ENCODE peak calls at places on chromosomes 2 and 18, in four cellular contexts. V, O, D and L are unnamed samples.

GRCh38 chr2:222000326-222000725 is 298.5 kb downstream of the PAX3 start:
- DNase-seq in V (peak; percentile 100), O (no peak), D (no peak), L (peak; percentile 92)

GRCh38 chr2:65504201-65504600 is 71.8 kb upstream of the SPRED2 start:
- DNase-seq in V (no peak), O (no peak), D (no peak), L (no peak)

GRCh38 chr2:133571249-133571648 is 3.0 kb upstream of the NCKAP5 start:
- DNase-seq in V (no peak), O (no peak), D (no peak), L (no peak)

GRCh38 chr18:79449551-79450288 is 54.0 kb downstream of the NFATC1 start:
- DNase-seq in V (no peak), O (no peak), D (no peak), L (no peak)

GRCh38 chr2:161165266-161165665 is 5.0 kb downstream of the TANK start:
- DNase-seq in V (no peak), O (no peak), D (no peak), L (no peak)

GRCh38 chr2:234100686-234101085 is 50.2 kb downstream of the SPP2 start:
- DNase-seq in V (no peak), O (no peak), D (no peak), L (no peak)

GRCh38 chr18:11154369-11154982 is 5.1 kb upstream of the PIEZO2 start:
- DNase-seq in V (peak; percentile 49), O (no peak), D (no peak), L (peak; percentile 11)

GRCh38 chr18:34647251-34647650 is 62.8 kb upstream of the DTNA start:
- DNase-seq in V (no peak), O (no peak), D (no peak), L (no peak)

GRCh38 chr18:10365901-10366300 is 88.5 kb upstream of the APCDD1 start:
- DNase-seq in V (no peak), O (no peak), D (no peak), L (no peak)

GRCh38 chr2:23904692-23905091 is 22.2 kb downstream of the ATAD2B start:
- DNase-seq in V (no peak), O (no peak), D (no peak), L (no peak)

GRCh38 chr2:199485732-199486335 is 28.1 kb upstream of the SATB2 start:
- DNase-seq in V (no peak), O (no peak), D (no peak), L (no peak)

GRCh38 chr2:152694161-152694661 is 23.1 kb downstream of the PRPF40A start:
- DNase-seq in V (no peak), O (no peak), D (no peak), L (peak; percentile 36)

GRCh38 chr2:161046876-161047275 is 113.4 kb upstream of the TANK start:
- DNase-seq in V (no peak), O (no peak), D (no peak), L (peak; percentile 20)

GRCh38 chr18:46555724-46556123 is 101.3 kb downstream of the LOXHD1 start:
- DNase-seq in V (no peak), O (no peak), D (no peak), L (no peak)

GRCh38 chr2:209666296-209666695 is 105.3 kb upstream of the UNC80 start:
- DNase-seq in V (no peak), O (no peak), D (no peak), L (no peak)

GRCh38 chr2:25851740-25852503 is 26.4 kb downstream of the ASXL2 start:
- DNase-seq in V (peak; percentile 75), O (no peak), D (no peak), L (peak; percentile 32)

GRCh38 chr18:6022840-6023239 is 127.5 kb upstream of the TMEM200C start:
- DNase-seq in V (no peak), O (no peak), D (no peak), L (no peak)

GRCh38 chr18:77067315-77068061 is 65.1 kb downstream of the MBP start:
- DNase-seq in V (peak; percentile 88), O (peak; percentile 86), D (peak; percentile 84), L (no peak)

GRCh38 chr18:3015851-3016250 is 2.9 kb upstream of the LPIN2 start:
- DNase-seq in V (peak; percentile 36), O (no peak), D (no peak), L (no peak)

GRCh38 chr2:163682695-163683094 is 53.1 kb downstream of the FIGN start:
- DNase-seq in V (peak; percentile 55), O (no peak), D (no peak), L (peak; percentile 60)

GRCh38 chr2:45380131-45380836 is 230.8 kb downstream of the SRBD1 start:
- DNase-seq in V (peak; percentile 51), O (no peak), D (no peak), L (peak; percentile 54)

GRCh38 chr2:19767876-19768275 is 133.9 kb downstream of the TTC32 start:
- DNase-seq in V (no peak), O (no peak), D (no peak), L (no peak)

GRCh38 chr2:57075226-57075625 is 891.4 kb downstream of the CCDC85A start:
- DNase-seq in V (no peak), O (no peak), D (no peak), L (peak; percentile 54)

GRCh38 chr2:102103992-102104871 is 38.3 kb upstream of the IL1R1 start:
- DNase-seq in V (no peak), O (peak; percentile 89), D (no peak), L (no peak)

GRCh38 chr2:215612770-215613169 is 176.9 kb upstream of the FN1 start:
- DNase-seq in V (no peak), O (no peak), D (no peak), L (no peak)
- H3K4me1 ChIP-seq in V (peaks cover 15% of the 10 kb centered on the region), O (no peaks in the 10 kb centered on the region), D (no peaks in the 10 kb centered on the region), L (peaks cover 16% of the 10 kb centered on the region)

DNA sequence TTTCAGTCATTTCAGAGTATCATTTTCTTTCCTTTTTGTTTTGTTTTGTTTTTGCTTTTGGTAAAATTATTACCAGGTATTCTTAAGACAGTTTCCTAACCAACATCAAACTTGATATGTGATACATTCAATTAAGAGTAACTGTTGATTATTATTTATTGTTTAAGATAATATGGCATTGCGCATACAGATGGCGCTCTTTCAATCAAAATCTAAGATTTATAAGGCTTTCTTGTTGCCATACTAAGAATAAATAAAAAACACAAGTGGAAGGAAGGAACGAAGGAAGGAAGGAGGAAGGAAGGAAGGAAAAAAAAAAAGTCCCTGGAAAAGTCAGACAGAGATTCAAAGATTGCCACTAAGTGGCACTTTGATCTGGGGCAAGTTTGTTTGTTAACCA is 1308.7 kb upstream of the FAM98A start:
- DNase-seq in V (no peak), O (no peak), D (no peak), L (no peak)
- TF ChIP-seq CTCF in V (no peak), O (no peak), D (no peak), L (peak; percentile 16)

DNA sequence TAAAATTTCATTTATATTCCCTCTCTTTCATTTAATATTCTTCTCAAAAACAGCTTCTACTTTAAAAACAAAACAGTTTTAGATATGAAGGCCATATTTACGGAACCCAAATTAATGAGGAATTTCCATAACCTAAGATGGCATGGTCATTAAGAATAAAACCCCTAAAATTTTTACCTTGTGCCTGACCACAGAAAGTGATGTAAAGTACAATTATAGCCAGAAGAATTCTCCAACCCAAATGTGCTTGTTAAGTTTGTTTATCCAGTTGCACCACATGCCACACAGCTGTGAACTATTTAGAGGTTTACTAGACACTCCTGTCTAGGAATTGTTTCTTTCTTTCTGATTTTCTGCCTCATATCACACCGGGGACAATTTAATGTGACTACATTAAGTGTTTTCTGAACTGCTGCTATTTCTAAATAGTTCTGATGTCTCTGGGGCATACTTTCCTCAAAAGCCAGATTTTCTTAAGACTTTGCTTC is 60.6 kb upstream of the ITGA4 start:
- DNase-seq in V (no peak), O (no peak), D (no peak), L (no peak)
- H3K27ac ChIP-seq in V (no peak overlapping the region), O (no peak overlapping the region), D (no peak overlapping the region), L (no peak overlapping the region)

DNA sequence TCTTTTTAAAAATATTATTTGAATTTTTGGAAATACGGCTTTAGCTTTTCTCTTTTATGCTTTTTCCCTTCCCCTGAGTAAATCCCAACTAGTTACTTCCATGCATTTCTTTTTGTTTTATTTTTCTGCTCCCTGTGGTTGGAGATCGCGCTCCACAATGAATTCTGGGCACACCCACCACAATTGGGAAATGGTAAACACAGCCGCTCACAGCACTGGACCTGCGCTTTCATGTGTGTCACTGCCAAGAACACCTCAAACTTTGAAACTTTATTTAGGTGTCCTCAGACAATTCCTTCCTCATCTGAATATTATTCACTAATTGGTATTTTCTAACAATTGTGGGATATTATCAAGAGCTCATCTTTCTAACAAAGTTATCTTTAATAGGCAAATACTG is 82.8 kb upstream of the TMEM18 start:
- DNase-seq in V (no peak), O (no peak), D (no peak), L (no peak)
- H3K4me1 ChIP-seq in V (no peaks in the 10 kb centered on the region), O (no peaks in the 10 kb centered on the region), D (no peaks in the 10 kb centered on the region), L (no peaks in the 10 kb centered on the region)

GRCh38 chr18:32470136-32470712 is 458 bp downstream of the GAREM1 start:
- DNase-seq in V (no peak), O (peak; percentile 74), D (peak; percentile 71), L (no peak)

GRCh38 chr18:32468147-32468845 is 2.4 kb downstream of the GAREM1 start:
- DNase-seq in V (no peak), O (no peak), D (no peak), L (no peak)

GRCh38 chr18:32469691-32470131 is 971 bp downstream of the GAREM1 start:
- DNase-seq in V (no peak), O (no peak), D (no peak), L (no peak)

GRCh38 chr18:32470713-32471633 is at the start of gene GAREM1:
- DNase-seq in V (peak; percentile 87), O (peak; percentile 98), D (peak; percentile 96), L (peak; percentile 92)

GRCh38 chr18:32469190-32469611 is 1.5 kb downstream of the GAREM1 start:
- DNase-seq in V (peak; percentile 43), O (peak; percentile 76), D (peak; percentile 63), L (peak; percentile 19)
- TF ChIP-seq CTCF in V (no peak), O (peak; percentile 41), D (peak; percentile 42), L (peak; percentile 23)

GRCh38 chr2:126661702-126662465 is 5.9 kb downstream of the GYPC start:
- DNase-seq in V (no peak), O (no peak), D (no peak), L (no peak)
- H3K27ac ChIP-seq in V (no peak overlapping the region), O (no peak overlapping the region), D (peak overlapping the region; percentile 100), L (no peak overlapping the region)

GRCh38 chr2:9232166-9232479 is 25.5 kb downstream of the ASAP2 start:
- DNase-seq in V (no peak), O (no peak), D (no peak), L (no peak)

GRCh38 chr2:9230051-9230802 is 23.6 kb downstream of the ASAP2 start:
- DNase-seq in V (no peak), O (no peak), D (peak; percentile 85), L (no peak)

GRCh38 chr2:9232886-9233285 is 26.3 kb downstream of the ASAP2 start:
- DNase-seq in V (peak; percentile 86), O (no peak), D (no peak), L (no peak)

GRCh38 chr2:9230881-9231280 is 24.3 kb downstream of the ASAP2 start:
- DNase-seq in V (no peak), O (no peak), D (no peak), L (no peak)

GRCh38 chr2:9231291-9232165 is 24.9 kb downstream of the ASAP2 start:
- DNase-seq in V (peak; percentile 66), O (no peak), D (peak; percentile 67), L (no peak)
- H3K4me1 ChIP-seq in V (peaks cover 78% of the 10 kb centered on the region), O (no peaks in the 10 kb centered on the region), D (peaks cover 89% of the 10 kb centered on the region), L (peaks cover 66% of the 10 kb centered on the region)